ENCODE peak calls at places on chromosomes 16 and 17, in six cellular contexts. X is T-helper 2 cell; W is effector CD4-positive, alpha-beta T cell; T is activated T-helper 1 cell treated with anti-CD3 and anti-CD28 coated beads, Interleukin-2, amount 50 U/mL, for 16 hours; V is EL; Z is activated CD4-positive, alpha-beta T cell treated with anti-CD3 and anti-CD28 coated beads for 24 hours. U is an unnamed sample.

GRCh38 chr16:79826732-79827514 is 226.4 kb upstream of the MAF start:
- DNase-seq in W (no peak), Z (no peak), V (no peak), T (no peak), X (no peak), U (no peak)

GRCh38 chr16:1475552-1476114 is 805 bp upstream of the CLCN7 start:
- DNase-seq in T (no peak), X (no peak), Z (no peak), W (no peak), V (no peak), U (no peak)

GRCh38 chr17:4833941-4834501 is 881 bp downstream of the MINK1 start:
- DNase-seq in T (no peak), W (no peak), X (no peak), Z (no peak), V (peak; percentile 68), U (no peak)

GRCh38 chr17:4204676-4205075 is 59.1 kb downstream of the ANKFY1 start:
- DNase-seq in X (no peak), Z (no peak), V (peak; percentile 89), T (no peak), W (no peak), U (peak; percentile 68)

GRCh38 chr16:13902052-13902451 is 17.9 kb upstream of the ERCC4 start:
- DNase-seq in X (no peak), T (no peak), W (no peak), Z (no peak), V (no peak), U (no peak)

GRCh38 chr17:80009391-80010282 is 26.0 kb downstream of the TBC1D16 start:
- DNase-seq in W (no peak), T (no peak), X (no peak), Z (no peak), V (no peak), U (no peak)

GRCh38 chr16:89549007-89549700 is 11.3 kb upstream of the RPL13 start:
- DNase-seq in T (no peak), X (no peak), Z (no peak), W (no peak), V (no peak), U (no peak)

GRCh38 chr17:60524463-60525346 is 1.3 kb downstream of the APPBP2 start:
- DNase-seq in V (peak; percentile 18), T (no peak), X (no peak), Z (no peak), W (no peak), U (no peak)

GRCh38 chr17:64773836-64774761 is 112.0 kb upstream of the SMURF2 start:
- DNase-seq in W (no peak), V (peak; percentile 87), T (no peak), X (no peak), Z (no peak), U (no peak)

GRCh38 chr17:66633322-66633965 is 201.5 kb upstream of the CACNG5 start:
- DNase-seq in X (no peak), Z (peak; percentile 20), W (no peak), T (no peak), V (peak; percentile 57), U (no peak)

GRCh38 chr17:83127431-83128160 is 48.2 kb downstream of the METRNL start:
- DNase-seq in T (no peak), W (no peak), Z (no peak), X (no peak), V (no peak), U (peak; percentile 37)

GRCh38 chr16:81848306-81848853 is 69.3 kb downstream of the PLCG2 start:
- DNase-seq in V (no peak), Z (no peak), X (no peak), W (no peak), T (no peak), U (no peak)

GRCh38 chr17:31537558-31537957 is 146.1 kb downstream of the RAB11FIP4 start:
- DNase-seq in W (no peak), T (no peak), V (no peak), X (no peak), Z (no peak), U (peak; percentile 74)

GRCh38 chr16:57809843-57810196 is 7.5 kb upstream of the KIFC3 start:
- DNase-seq in V (no peak), Z (no peak), X (no peak), W (no peak), T (no peak), U (no peak)

GRCh38 chr17:77269696-77270681 is 129.2 kb downstream of the SEC14L1 start:
- DNase-seq in V (no peak), Z (no peak), X (no peak), T (no peak), W (no peak), U (no peak)